ENCODE peak calls at places on chromosomes 13 and 19, in five cellular contexts. A is DMS153, W is left colon, U is SK-MEL-5, H is NCI-H1436 treated with DMSO at 0.1 percent for 48 hours. V is an unnamed sample.

GRCh38 chr13:102100234-102100633 is 301.6 kb downstream of the FGF14 start:
- DNase-seq in A (no peak), W (no peak), U (peak), H (no peak), V (no peak)

GRCh38 chr19:39411832-39412099 is 703 bp upstream of the PLEKHG2 start:
- DNase-seq in A (peak), W (peak), U (peak), H (peak), V (peak)

GRCh38 chr19:47013041-47013517 is 6.6 kb upstream of the NPAS1 start:
- DNase-seq in A (peak), W (peak), U (peak), H (no peak), V (peak)

GRCh38 chr13:97726664-97727235 is 226.7 kb upstream of the IPO5 start:
- DNase-seq in A (no peak), W (no peak), U (peak), H (no peak), V (no peak)

GRCh38 chr13:43377149-43377548 is 353.8 kb downstream of the DNAJC15 start:
- DNase-seq in A (no peak), W (no peak), U (no peak), H (no peak), V (no peak)

GRCh38 chr13:38399540-38399939 is 49.9 kb downstream of the UFM1 start:
- DNase-seq in A (no peak), W (no peak), U (no peak), H (no peak), V (no peak)

GRCh38 chr13:107192289-107192688 is 624.4 kb upstream of the ARGLU1 start:
- DNase-seq in A (peak), W (no peak), U (no peak), H (no peak), V (no peak)

GRCh38 chr13:108495686-108496363 is 133.6 kb upstream of the MYO16 start:
- DNase-seq in A (no peak), W (no peak), U (no peak), H (no peak), V (no peak)

GRCh38 chr19:7476941-7477494 is 11.8 kb downstream of the PEX11G start:
- DNase-seq in A (no peak), W (no peak), U (no peak), H (no peak), V (no peak)

GRCh38 chr13:54965881-54966280 is 1937.3 kb downstream of the OLFM4 start:
- DNase-seq in A (no peak), W (no peak), U (peak), H (no peak), V (no peak)

GRCh38 chr13:70816853-70817252 is 708.6 kb upstream of the KLHL1 start:
- DNase-seq in A (no peak), W (no peak), U (no peak), H (no peak), V (no peak)

GRCh38 chr13:36981156-36981743 is 17.9 kb downstream of the ALG5 start:
- DNase-seq in A (peak), W (no peak), U (peak), H (peak), V (peak)